ENCODE peak calls at places on chromosomes 5 and 9, in four cellular contexts. R is breast epithelium, Q is left lung, Y is uterus. J is an unnamed sample.

GRCh38 chr9:74683322-74683721 is 186.2 kb downstream of the RORB start:
- DNase-seq in R (no peak), Q (no peak), Y (no peak), J (no peak)

GRCh38 chr9:126500600-126501382 is 112.9 kb upstream of the LMX1B start:
- DNase-seq in R (peak; percentile 63), Q (peak; percentile 94), Y (peak; percentile 79), J (peak; percentile 83)

GRCh38 chr9:94991961-94992907 is 265.7 kb downstream of the AOPEP start:
- DNase-seq in R (no peak), Q (no peak), Y (no peak), J (no peak)

GRCh38 chr5:124433170-124433569 is 313.3 kb downstream of the ZNF608 start:
- DNase-seq in R (no peak), Q (no peak), Y (no peak), J (no peak)

GRCh38 chr9:75198436-75198835 is 110.1 kb downstream of the OSTF1 start:
- DNase-seq in R (no peak), Q (peak; percentile 47), Y (no peak), J (no peak)

GRCh38 chr9:131468031-131468430 is 34.7 kb upstream of the POMT1 start:
- DNase-seq in R (no peak), Q (no peak), Y (no peak), J (no peak)

GRCh38 chr5:33271606-33272005 is 169.2 kb upstream of the TARS1 start:
- DNase-seq in R (no peak), Q (no peak), Y (no peak), J (no peak)

GRCh38 chr5:443239-444151 is 519 bp downstream of the EXOC3 start:
- DNase-seq in R (no peak), Q (no peak), Y (no peak), J (no peak)

GRCh38 chr9:83622814-83623633 is at the start of gene IDNK:
- DNase-seq in R (peak; percentile 26), Q (peak; percentile 94), Y (peak; percentile 50), J (peak; percentile 77)

GRCh38 chr9:75850459-75851200 is 39.8 kb upstream of the PCSK5 start:
- DNase-seq in R (no peak), Q (no peak), Y (no peak), J (no peak)

GRCh38 chr9:92001244-92001643 is 51.2 kb upstream of the ROR2 start:
- DNase-seq in R (no peak), Q (no peak), Y (no peak), J (no peak)

GRCh38 chr5:64183956-64184355 is 18.3 kb downstream of the RNF180 start:
- DNase-seq in R (no peak), Q (no peak), Y (no peak), J (no peak)

GRCh38 chr5:133873936-133874585 is 94.4 kb downstream of the C5orf15 start:
- DNase-seq in R (no peak), Q (no peak), Y (no peak), J (no peak)

GRCh38 chr5:12570688-12571087 is 666.4 kb upstream of the CTNND2 start:
- DNase-seq in R (no peak), Q (no peak), Y (no peak), J (no peak)

GRCh38 chr5:65823174-65823573 is 101.2 kb downstream of the NLN start:
- DNase-seq in R (no peak), Q (no peak), Y (no peak), J (no peak)

GRCh38 chr9:20351715-20352114 is 270.6 kb downstream of the MLLT3 start:
- DNase-seq in R (no peak), Q (no peak), Y (no peak), J (no peak)

GRCh38 chr9:133726401-133727276 is 11.5 kb downstream of the SARDH start:
- DNase-seq in R (peak; percentile 37), Q (peak; percentile 53), Y (peak; percentile 61), J (peak; percentile 78)

GRCh38 chr5:73902327-73903051 is 276.5 kb downstream of the ARHGEF28 start:
- DNase-seq in R (no peak), Q (no peak), Y (no peak), J (no peak)

GRCh38 chr5:148391422-148391821 is 7.7 kb downstream of the FBXO38 start:
- DNase-seq in R (no peak), Q (no peak), Y (no peak), J (no peak)

GRCh38 chr5:148390914-148391313 is 7.2 kb downstream of the FBXO38 start:
- DNase-seq in R (no peak), Q (no peak), Y (no peak), J (no peak)

GRCh38 chr5:148395031-148395430 is 11.3 kb downstream of the FBXO38 start:
- DNase-seq in R (no peak), Q (no peak), Y (no peak), J (no peak)

GRCh38 chr5:148394587-148395019 is 10.8 kb downstream of the FBXO38 start:
- DNase-seq in R (no peak), Q (no peak), Y (no peak), J (no peak)

DNA sequence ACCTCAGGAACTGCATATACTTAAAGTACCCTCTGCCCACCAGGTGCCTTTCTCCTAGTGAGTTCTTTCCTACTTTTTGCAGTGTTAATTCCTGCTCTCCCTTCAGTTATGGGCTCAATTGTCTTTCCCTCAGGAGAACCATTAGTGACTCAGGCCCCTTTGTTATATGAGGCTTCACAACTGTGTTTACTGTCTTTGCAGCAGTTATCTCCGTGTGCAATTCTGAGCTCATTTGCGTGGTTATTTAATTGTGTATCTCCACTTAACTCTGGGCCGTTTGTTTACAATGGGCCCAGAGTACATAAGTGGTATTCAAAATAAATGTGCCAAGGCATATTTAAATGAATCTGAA is 9.6 kb downstream of the FBXO38 start:
- DNase-seq in R (no peak), Q (no peak), Y (no peak), J (no peak)
- H3K27ac ChIP-seq in R (no peak overlapping the region), Q (no peak overlapping the region), Y (no peak overlapping the region), J (no peak overlapping the region)

GRCh38 chr9:98943682-98944129 is at the start of gene COL15A1:
- DNase-seq in R (no peak), Q (peak; percentile 66), Y (peak; percentile 66), J (peak; percentile 82)
- H3K4me3 ChIP-seq in R (peak within 1 kb of the TSS; percentile 56), Q (peak within 1 kb of the TSS; percentile 34), Y (peak within 1 kb of the TSS; percentile 56), J (peak within 1 kb of the TSS; percentile 39)

GRCh38 chr5:60505373-60505772 is 194.6 kb downstream of the DEPDC1B start:
- DNase-seq in R (no peak), Q (no peak), Y (no peak), J (no peak)
- H3K27me3 ChIP-seq in R (no peaks in the 10 kb centered on the region), Q (no peaks in the 10 kb centered on the region), Y (no peaks in the 10 kb centered on the region), J (no peaks in the 10 kb centered on the region)

DNA sequence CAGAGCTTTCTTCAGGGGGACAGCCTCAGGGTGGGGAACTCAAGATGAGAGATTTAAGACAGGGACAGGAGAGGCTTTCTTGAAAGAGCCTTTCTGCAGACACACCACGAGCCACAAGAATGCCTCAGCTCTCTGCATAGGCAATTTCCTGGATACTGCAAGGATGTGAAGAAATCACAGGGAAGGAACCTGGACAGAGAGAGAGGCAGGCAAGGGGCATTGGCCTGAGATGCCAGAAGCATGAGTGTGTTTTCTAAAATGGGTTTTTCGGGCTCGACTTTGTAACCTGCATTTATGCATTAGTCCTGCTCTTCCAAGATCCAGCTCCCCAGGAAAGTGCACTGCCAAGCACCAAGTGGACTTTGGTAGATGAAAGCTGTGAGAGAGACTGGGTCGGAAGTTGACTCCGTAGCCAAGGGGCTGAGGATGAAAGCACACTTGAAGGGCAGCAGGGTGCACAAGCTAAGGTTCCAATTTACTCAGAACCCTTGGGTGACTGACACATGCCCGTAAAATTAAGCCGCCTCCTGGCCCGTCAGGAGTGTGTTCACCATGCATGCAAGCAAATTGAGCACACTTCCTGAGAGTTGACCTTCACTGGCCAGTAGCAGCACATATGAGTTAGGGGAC is 90.9 kb downstream of the CFAP90 start:
- DNase-seq in R (no peak), Q (no peak), Y (no peak), J (no peak)
- H3K27ac ChIP-seq in R (no peak overlapping the region), Q (no peak overlapping the region), Y (no peak overlapping the region), J (no peak overlapping the region)

DNA sequence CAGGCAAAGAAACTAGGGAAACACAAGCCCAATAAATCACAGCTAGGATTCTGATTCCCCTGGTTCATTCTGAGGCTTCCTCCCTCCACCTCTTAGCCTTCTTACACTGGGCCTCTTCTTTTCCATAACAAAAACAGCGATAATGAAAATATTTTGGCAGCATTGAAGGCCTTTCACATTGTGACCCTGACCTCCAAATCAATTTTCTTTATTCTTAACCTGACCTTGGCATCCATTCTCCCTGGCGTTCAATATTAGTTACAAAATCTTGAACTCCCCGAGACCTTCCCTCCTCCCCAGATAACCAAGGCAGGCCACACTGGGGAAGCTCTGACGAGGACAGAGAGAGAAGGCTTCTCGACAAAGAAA is 399.9 kb downstream of the ZSWIM6 start:
- DNase-seq in R (no peak), Q (no peak), Y (no peak), J (no peak)
- H3K4me3 ChIP-seq in R (no peak overlapping the region), Q (no peak overlapping the region), Y (no peak overlapping the region), J (no peak overlapping the region)

GRCh38 chr5:43036856-43037711 is 3.0 kb downstream of the ANXA2R start:
- DNase-seq in R (no peak), Q (peak; percentile 65), Y (no peak), J (no peak)
- H3K27me3 ChIP-seq in R (no peaks in the 10 kb centered on the region), Q (no peaks in the 10 kb centered on the region), Y (no peaks in the 10 kb centered on the region), J (no peaks in the 10 kb centered on the region)

J was measured in aorta.